ENCODE peak calls at places on chromosomes 3 and 15, in five cellular contexts. Q is spleen, R is RWPE2, F is A549, B is dorsolateral prefrontal cortex. C is an unnamed sample.

GRCh38 chr15:80207887-80208286 is 44.1 kb downstream of the CTXND1 start:
- DNase-seq in Q (no peak), R (no peak), F (peak; percentile 18), B (no peak), C (no peak)

GRCh38 chr15:83365370-83365938 is 81.0 kb upstream of the BNC1 start:
- DNase-seq in Q (no peak), R (peak; percentile 86), F (peak; percentile 32), B (peak; percentile 37), C (peak; percentile 53)

GRCh38 chr3:134754768-134755559 is 40.1 kb upstream of the EPHB1 start:
- DNase-seq in Q (no peak), R (no peak), F (peak; percentile 19), B (no peak), C (no peak)

GRCh38 chr3:182738583-182739514 is 54.5 kb upstream of the ATP11B start:
- DNase-seq in Q (no peak), R (no peak), F (no peak), B (no peak), C (no peak)

GRCh38 chr3:146375214-146375613 is 94.1 kb downstream of the PLSCR2 start:
- DNase-seq in Q (no peak), R (no peak), F (no peak), B (no peak), C (no peak)

GRCh38 chr15:39213385-39213840 is 367.5 kb upstream of the THBS1 start:
- DNase-seq in Q (no peak), R (peak; percentile 92), F (peak; percentile 26), B (no peak), C (peak; percentile 56)

GRCh38 chr15:65906396-65906795 is 37.1 kb downstream of the RAB11A start:
- DNase-seq in Q (no peak), R (no peak), F (no peak), B (no peak), C (no peak)

GRCh38 chr15:101810905-101811304 is 1.1 kb upstream of the OR4F15 start:
- DNase-seq in Q (no peak), R (no peak), F (no peak), B (no peak), C (no peak)

GRCh38 chr15:63402498-63403253 is 21.0 kb upstream of the CA12 start:
- DNase-seq in Q (no peak), R (no peak), F (peak; percentile 57), B (no peak), C (no peak)

GRCh38 chr15:43100971-43101370 is 4.9 kb downstream of the UBR1 start:
- DNase-seq in Q (no peak), R (no peak), F (no peak), B (no peak), C (no peak)

GRCh38 chr3:17138246-17139039 is 253.7 kb downstream of the PLCL2 start:
- DNase-seq in Q (no peak), R (no peak), F (no peak), B (no peak), C (no peak)

GRCh38 chr3:17143893-17144664 is 259.3 kb downstream of the PLCL2 start:
- DNase-seq in Q (no peak), R (peak; percentile 19), F (no peak), B (no peak), C (no peak)

GRCh38 chr3:17142516-17142915 is 257.8 kb downstream of the PLCL2 start:
- DNase-seq in Q (no peak), R (peak; percentile 10), F (no peak), B (no peak), C (no peak)

GRCh38 chr3:17141699-17142098 is 256.9 kb downstream of the PLCL2 start:
- DNase-seq in Q (no peak), R (peak; percentile 16), F (no peak), B (no peak), C (no peak)

DNA sequence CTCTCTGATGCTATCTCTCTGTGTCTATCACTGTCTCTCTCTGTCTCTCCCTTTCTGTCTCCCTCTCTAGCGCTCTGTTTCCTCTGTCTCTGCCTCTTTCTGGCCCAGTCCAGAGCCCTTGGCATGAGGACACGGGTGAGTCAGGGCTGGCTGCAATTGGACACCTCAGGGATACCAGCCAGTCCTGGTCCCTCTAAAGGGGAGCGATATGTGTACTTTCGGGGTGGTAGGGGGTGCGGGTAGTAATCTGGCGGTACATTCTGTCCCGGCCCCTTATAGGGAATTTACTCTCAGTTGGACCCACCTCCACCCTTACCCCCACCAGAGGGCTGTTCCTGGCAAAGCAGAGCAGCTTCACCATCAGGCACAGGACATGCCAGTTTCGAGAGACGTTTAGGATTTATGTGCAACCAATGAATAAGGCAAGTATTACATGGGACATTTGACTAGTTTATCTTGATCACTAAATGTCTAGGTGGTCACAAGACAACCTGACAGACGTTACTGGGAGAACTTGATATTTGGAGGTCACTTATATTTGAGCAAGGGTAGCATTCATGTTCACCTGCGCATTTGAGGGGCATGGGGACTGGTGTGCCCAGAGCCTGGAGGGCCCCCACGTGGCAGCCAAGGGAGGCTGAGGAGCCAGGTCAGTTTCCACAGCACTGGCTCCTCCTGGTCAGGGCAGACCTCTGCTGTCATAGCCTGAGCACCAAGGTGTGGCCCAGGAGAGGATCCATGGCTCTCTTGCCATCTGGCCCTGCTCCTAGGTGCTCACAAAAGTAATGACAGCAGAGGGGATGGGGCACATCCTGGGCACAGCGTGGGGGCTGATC is 256.1 kb downstream of the PLCL2 start:
- DNase-seq in Q (no peak), R (no peak), F (peak; percentile 22), B (no peak), C (no peak)
- TF ChIP-seq CTCF in Q (no peak), R (no peak), F (no peak), B (no peak), C (no peak)

GRCh38 chr3:160929595-160929994 is 173.6 kb downstream of the PPM1L start:
- DNase-seq in Q (no peak), R (no peak), F (peak; percentile 7), B (peak; percentile 36), C (no peak)
- TF ChIP-seq CTCF in Q (no peak), R (no peak), F (no peak), B (peak; percentile 7), C (no peak)

DNA sequence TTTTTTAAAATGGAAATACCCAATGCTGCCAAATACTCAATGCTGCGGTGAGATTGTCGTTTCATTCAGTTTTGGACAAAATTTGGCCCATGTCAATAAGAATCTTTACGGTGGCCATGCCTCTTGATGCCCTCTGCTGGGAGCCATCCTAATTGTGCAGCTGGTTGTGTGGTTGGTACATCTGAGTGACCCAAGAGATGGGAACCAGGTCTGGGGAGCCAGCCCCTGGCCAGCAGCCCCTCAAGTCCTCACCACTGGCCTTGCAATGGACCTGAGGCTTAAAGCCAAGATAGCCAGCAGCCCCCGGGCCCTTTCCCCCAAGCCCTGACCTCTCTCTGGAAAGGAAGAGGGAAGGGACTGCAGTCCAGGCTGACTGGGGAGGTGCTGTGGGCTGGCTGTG is 36.4 kb upstream of the ESYT3 start:
- DNase-seq in Q (no peak), R (no peak), F (no peak), B (no peak), C (no peak)
- TF ChIP-seq CTCF in Q (no peak), R (peak; percentile 43), F (no peak), B (peak; percentile 33), C (no peak)

DNA sequence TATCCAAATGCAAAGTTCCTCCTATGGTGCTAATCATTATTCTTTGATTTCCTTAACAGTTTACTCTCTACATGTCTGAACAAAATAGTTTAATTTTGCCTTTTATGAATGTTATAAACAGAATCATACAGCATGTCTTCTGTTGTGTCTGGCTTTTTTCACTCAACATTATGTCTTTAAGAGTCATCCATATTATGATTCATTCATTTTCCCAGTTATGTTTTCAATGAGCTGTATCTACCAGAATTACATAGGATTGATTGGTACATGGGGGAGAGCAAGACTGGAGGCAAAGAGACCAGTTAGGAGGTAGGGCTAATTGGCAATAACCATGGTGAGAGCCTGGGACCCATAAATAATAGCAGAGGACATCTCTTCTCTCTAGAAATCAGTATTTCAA is 16.6 kb upstream of the RAP2B start:
- DNase-seq in Q (no peak), R (no peak), F (no peak), B (no peak), C (no peak)
- TF ChIP-seq CTCF in Q (no peak), R (no peak), F (no peak), B (no peak), C (no peak)

GRCh38 chr3:69739204-69740102 is at the start of gene MITF:
- DNase-seq in Q (peak; percentile 91), R (peak; percentile 92), F (peak; percentile 89), B (peak; percentile 94), C (peak; percentile 87)
- TF ChIP-seq CTCF in Q (no peak), R (no peak), F (no peak), B (no peak), C (no peak)

GRCh38 chr3:3105246-3105645 is 4.9 kb downstream of the IL5RA start:
- DNase-seq in Q (no peak), R (no peak), F (no peak), B (no peak), C (no peak)
- TF ChIP-seq CTCF in Q (no peak), R (no peak), F (no peak), B (no peak), C (no peak)

DNA sequence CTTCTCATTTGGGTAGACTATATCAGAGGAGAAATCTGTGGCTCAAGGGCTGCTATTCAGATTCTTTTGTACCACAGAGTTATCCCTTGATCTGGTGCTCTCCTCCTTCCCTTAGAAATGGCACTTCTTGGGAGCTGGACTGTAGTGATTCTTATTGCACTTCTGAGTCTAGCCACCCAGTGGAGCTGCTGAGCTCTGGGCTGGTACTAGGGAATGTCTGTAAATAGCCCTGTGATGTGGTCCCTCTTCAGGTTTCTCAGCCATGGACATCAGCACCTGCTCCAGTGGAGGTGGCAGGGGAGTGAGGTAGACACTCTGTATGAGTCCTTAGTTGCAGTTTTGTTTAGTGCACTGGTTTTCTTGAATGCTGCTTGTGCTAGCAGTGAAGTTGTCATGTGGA is 1292.6 kb downstream of the SI start:
- DNase-seq in Q (no peak), R (no peak), F (peak; percentile 4), B (no peak), C (no peak)
- TF ChIP-seq CTCF in Q (no peak), R (no peak), F (no peak), B (no peak), C (no peak)

DNA sequence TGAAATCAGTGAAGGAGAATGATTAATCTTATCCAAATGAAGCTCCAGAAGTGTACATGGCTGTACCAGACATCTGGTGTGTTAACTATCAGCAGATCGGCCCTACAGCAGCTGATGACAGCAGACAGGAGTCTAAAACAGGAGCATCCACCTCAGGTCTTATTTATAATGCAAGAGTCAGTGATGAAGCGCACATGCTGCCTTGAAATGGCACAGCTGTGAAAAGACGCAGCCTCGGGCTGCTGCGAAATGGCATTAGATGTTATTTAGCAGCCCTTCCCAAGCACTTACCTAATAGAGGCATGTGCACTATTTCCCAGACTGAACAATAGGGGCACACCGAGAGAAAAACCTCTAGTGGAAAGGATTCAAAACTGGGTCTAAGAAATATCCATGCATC is 472.3 kb upstream of the CBLB start:
- DNase-seq in Q (no peak), R (no peak), F (no peak), B (no peak), C (no peak)
- TF ChIP-seq CTCF in Q (no peak), R (no peak), F (no peak), B (no peak), C (no peak)

DNA sequence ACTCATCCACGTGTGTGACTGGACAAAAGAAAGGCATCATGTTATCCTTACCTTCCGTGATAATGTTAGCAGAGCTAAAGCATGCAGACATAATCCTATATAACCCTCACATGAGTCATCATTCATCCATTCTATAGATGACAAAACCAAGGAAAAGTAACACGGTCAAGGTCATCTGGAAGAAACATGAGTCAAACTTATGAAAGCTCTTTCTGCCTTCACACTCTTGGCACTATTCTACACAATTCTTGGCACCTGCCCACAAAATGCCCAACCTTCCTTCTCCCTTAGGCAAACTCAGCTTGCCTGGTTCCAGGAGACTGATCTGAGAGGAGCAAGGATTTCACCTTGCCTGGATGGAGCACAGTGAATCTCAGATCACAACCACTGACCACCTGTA is 66.9 kb downstream of the PRICKLE2 start:
- DNase-seq in Q (no peak), R (no peak), F (no peak), B (no peak), C (no peak)
- TF ChIP-seq CTCF in Q (no peak), R (no peak), F (no peak), B (no peak), C (no peak)